ENCODE peak calls at places on chromosomes 13 and 19, in nine cellular contexts. One of them, this sample, is unnamed.
A peak's percentile ranks its signal among the peaks of the same experiment; 100 is the strongest.

GRCh38 chr13:93867481-93867880 is 612.0 kb downstream of the DCT start:
- DNase-seq in spleen: no peak
- DNase-seq in pancreas: no peak
- DNase-seq in AG04450: peak; percentile 81
- DNase-seq in ascending aorta: no peak
- DNase-seq in heart left ventricle: no peak
- DNase-seq in hepatocyte: no peak
- DNase-seq in GM23338: no peak
- DNase-seq in suprapubic skin: no peak
- DNase-seq in this sample: no peak

GRCh38 chr19:18457478-18458331 is 19.8 kb upstream of the ISYNA1 start:
- DNase-seq in spleen: no peak
- DNase-seq in pancreas: no peak
- DNase-seq in AG04450: no peak
- DNase-seq in ascending aorta: no peak
- DNase-seq in heart left ventricle: no peak
- DNase-seq in hepatocyte: no peak
- DNase-seq in GM23338: no peak
- DNase-seq in suprapubic skin: no peak
- DNase-seq in this sample: no peak

GRCh38 chr19:35612224-35612558 is 344 bp upstream of the HAUS5 start:
- DNase-seq in spleen: no peak
- DNase-seq in pancreas: no peak
- DNase-seq in AG04450: no peak
- DNase-seq in ascending aorta: no peak
- DNase-seq in heart left ventricle: no peak
- DNase-seq in hepatocyte: no peak
- DNase-seq in GM23338: no peak
- DNase-seq in suprapubic skin: no peak
- DNase-seq in this sample: no peak

GRCh38 chr19:5090780-5091575 is 122.1 kb downstream of the KDM4B start:
- DNase-seq in spleen: no peak
- DNase-seq in pancreas: no peak
- DNase-seq in AG04450: no peak
- DNase-seq in ascending aorta: peak; percentile 73
- DNase-seq in heart left ventricle: peak; percentile 73
- DNase-seq in hepatocyte: peak; percentile 87
- DNase-seq in GM23338: no peak
- DNase-seq in suprapubic skin: no peak
- DNase-seq in this sample: peak; percentile 84

GRCh38 chr13:83878691-83879410 is 3.4 kb downstream of the SLITRK1 start:
- DNase-seq in spleen: peak; percentile 54
- DNase-seq in pancreas: no peak
- DNase-seq in AG04450: no peak
- DNase-seq in ascending aorta: no peak
- DNase-seq in heart left ventricle: no peak
- DNase-seq in hepatocyte: no peak
- DNase-seq in GM23338: peak; percentile 67
- DNase-seq in suprapubic skin: no peak
- DNase-seq in this sample: no peak

GRCh38 chr13:75170321-75170720 is 311.6 kb downstream of the TBC1D4 start:
- DNase-seq in spleen: no peak
- DNase-seq in pancreas: no peak
- DNase-seq in AG04450: no peak
- DNase-seq in ascending aorta: no peak
- DNase-seq in heart left ventricle: no peak
- DNase-seq in hepatocyte: no peak
- DNase-seq in GM23338: no peak
- DNase-seq in suprapubic skin: no peak
- DNase-seq in this sample: no peak

GRCh38 chr13:40812724-40813445 is 23.5 kb downstream of the SLC25A15 start:
- DNase-seq in spleen: no peak
- DNase-seq in pancreas: no peak
- DNase-seq in AG04450: peak; percentile 16
- DNase-seq in ascending aorta: no peak
- DNase-seq in heart left ventricle: no peak
- DNase-seq in hepatocyte: no peak
- DNase-seq in GM23338: no peak
- DNase-seq in suprapubic skin: no peak
- DNase-seq in this sample: no peak

GRCh38 chr13:72194531-72194930 is 327.5 kb upstream of the DACH1 start:
- DNase-seq in spleen: no peak
- DNase-seq in pancreas: peak; percentile 16
- DNase-seq in AG04450: no peak
- DNase-seq in ascending aorta: no peak
- DNase-seq in heart left ventricle: peak; percentile 22
- DNase-seq in hepatocyte: peak; percentile 18
- DNase-seq in GM23338: no peak
- DNase-seq in suprapubic skin: no peak
- DNase-seq in this sample: no peak

GRCh38 chr13:103803349-103803748 is 737.1 kb upstream of the SLC10A2 start:
- DNase-seq in spleen: no peak
- DNase-seq in pancreas: no peak
- DNase-seq in AG04450: no peak
- DNase-seq in ascending aorta: no peak
- DNase-seq in heart left ventricle: no peak
- DNase-seq in hepatocyte: no peak
- DNase-seq in GM23338: no peak
- DNase-seq in suprapubic skin: no peak
- DNase-seq in this sample: no peak

GRCh38 chr19:55304279-55304978 is 20.6 kb downstream of the BRSK1 start:
- DNase-seq in spleen: no peak
- DNase-seq in pancreas: no peak
- DNase-seq in AG04450: no peak
- DNase-seq in ascending aorta: no peak
- DNase-seq in heart left ventricle: peak; percentile 63
- DNase-seq in hepatocyte: peak; percentile 44
- DNase-seq in GM23338: peak; percentile 92
- DNase-seq in suprapubic skin: no peak
- DNase-seq in this sample: no peak

GRCh38 chr13:107765724-107766436 is 449.5 kb downstream of the LIG4 start:
- DNase-seq in spleen: no peak
- DNase-seq in pancreas: no peak
- DNase-seq in AG04450: no peak
- DNase-seq in ascending aorta: no peak
- DNase-seq in heart left ventricle: no peak
- DNase-seq in hepatocyte: no peak
- DNase-seq in GM23338: no peak
- DNase-seq in suprapubic skin: no peak
- DNase-seq in this sample: no peak

GRCh38 chr13:50125556-50126377 is 110.5 kb downstream of the KCNRG start:
- DNase-seq in spleen: peak; percentile 98
- DNase-seq in pancreas: peak; percentile 96
- DNase-seq in AG04450: peak; percentile 66
- DNase-seq in ascending aorta: peak; percentile 96
- DNase-seq in heart left ventricle: peak; percentile 96
- DNase-seq in hepatocyte: peak; percentile 96
- DNase-seq in GM23338: peak; percentile 91
- DNase-seq in suprapubic skin: peak; percentile 96
- DNase-seq in this sample: peak; percentile 92

GRCh38 chr13:33355470-33355869 is 69.9 kb upstream of the STARD13 start:
- DNase-seq in spleen: no peak
- DNase-seq in pancreas: no peak
- DNase-seq in AG04450: no peak
- DNase-seq in ascending aorta: no peak
- DNase-seq in heart left ventricle: peak; percentile 21
- DNase-seq in hepatocyte: no peak
- DNase-seq in GM23338: no peak
- DNase-seq in suprapubic skin: no peak
- DNase-seq in this sample: no peak

DNA sequence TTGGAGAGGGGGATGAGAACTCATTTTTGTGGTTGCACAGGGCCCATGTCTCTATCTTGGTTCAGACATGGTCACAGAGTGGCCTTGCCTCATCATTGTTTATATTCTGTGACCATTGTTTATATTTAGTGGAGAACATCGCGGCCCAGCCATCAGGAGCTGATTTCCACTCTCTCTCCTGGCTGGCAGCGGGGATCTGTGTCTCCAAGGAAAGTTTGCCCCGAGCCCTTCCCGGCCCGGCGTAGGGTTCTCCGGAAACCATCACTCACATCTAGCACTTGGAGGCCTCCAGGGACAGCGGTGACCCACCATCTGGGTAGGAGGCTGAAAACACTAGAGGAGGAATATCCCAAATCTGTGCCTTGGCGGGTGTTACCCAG is 822 bp upstream of the ZNF358 start:
- DNase-seq in spleen: no peak
- DNase-seq in pancreas: no peak
- DNase-seq in AG04450: no peak
- DNase-seq in ascending aorta: peak; percentile 94
- DNase-seq in heart left ventricle: peak; percentile 59
- DNase-seq in hepatocyte: peak; percentile 36
- DNase-seq in GM23338: no peak
- DNase-seq in suprapubic skin: no peak
- DNase-seq in this sample: peak; percentile 14
- H3K4me3 ChIP-seq in spleen: no peak overlapping the region
- H3K4me3 ChIP-seq in pancreas: no peak overlapping the region
- H3K4me3 ChIP-seq in AG04450: peak overlapping the region; percentile 67
- H3K4me3 ChIP-seq in ascending aorta: peak overlapping the region; percentile 97
- H3K4me3 ChIP-seq in heart left ventricle: peak overlapping the region; percentile 47
- H3K4me3 ChIP-seq in hepatocyte: no peak overlapping the region
- H3K4me3 ChIP-seq in GM23338: peak overlapping the region; percentile 54
- H3K4me3 ChIP-seq in suprapubic skin: peak overlapping the region; percentile 66
- H3K4me3 ChIP-seq in this sample: peak overlapping the region; percentile 57

GRCh38 chr19:14138576-14139265 is 2.3 kb upstream of the ASF1B start:
- DNase-seq in spleen: no peak
- DNase-seq in pancreas: no peak
- DNase-seq in AG04450: no peak
- DNase-seq in ascending aorta: no peak
- DNase-seq in heart left ventricle: no peak
- DNase-seq in hepatocyte: no peak
- DNase-seq in GM23338: no peak
- DNase-seq in suprapubic skin: no peak
- DNase-seq in this sample: no peak

GRCh38 chr19:14139944-14140343 is 3.6 kb upstream of the ASF1B start:
- DNase-seq in spleen: no peak
- DNase-seq in pancreas: no peak
- DNase-seq in AG04450: no peak
- DNase-seq in ascending aorta: no peak
- DNase-seq in heart left ventricle: peak; percentile 67
- DNase-seq in hepatocyte: no peak
- DNase-seq in GM23338: no peak
- DNase-seq in suprapubic skin: no peak
- DNase-seq in this sample: no peak

GRCh38 chr19:14141041-14141440 is 4.7 kb upstream of the ASF1B start:
- DNase-seq in spleen: no peak
- DNase-seq in pancreas: no peak
- DNase-seq in AG04450: no peak
- DNase-seq in ascending aorta: no peak
- DNase-seq in heart left ventricle: no peak
- DNase-seq in hepatocyte: no peak
- DNase-seq in GM23338: no peak
- DNase-seq in suprapubic skin: no peak
- DNase-seq in this sample: no peak

GRCh38 chr19:14145381-14145780 is 9.0 kb upstream of the ASF1B start:
- DNase-seq in spleen: no peak
- DNase-seq in pancreas: no peak
- DNase-seq in AG04450: no peak
- DNase-seq in ascending aorta: no peak
- DNase-seq in heart left ventricle: no peak
- DNase-seq in hepatocyte: no peak
- DNase-seq in GM23338: no peak
- DNase-seq in suprapubic skin: no peak
- DNase-seq in this sample: no peak

DNA sequence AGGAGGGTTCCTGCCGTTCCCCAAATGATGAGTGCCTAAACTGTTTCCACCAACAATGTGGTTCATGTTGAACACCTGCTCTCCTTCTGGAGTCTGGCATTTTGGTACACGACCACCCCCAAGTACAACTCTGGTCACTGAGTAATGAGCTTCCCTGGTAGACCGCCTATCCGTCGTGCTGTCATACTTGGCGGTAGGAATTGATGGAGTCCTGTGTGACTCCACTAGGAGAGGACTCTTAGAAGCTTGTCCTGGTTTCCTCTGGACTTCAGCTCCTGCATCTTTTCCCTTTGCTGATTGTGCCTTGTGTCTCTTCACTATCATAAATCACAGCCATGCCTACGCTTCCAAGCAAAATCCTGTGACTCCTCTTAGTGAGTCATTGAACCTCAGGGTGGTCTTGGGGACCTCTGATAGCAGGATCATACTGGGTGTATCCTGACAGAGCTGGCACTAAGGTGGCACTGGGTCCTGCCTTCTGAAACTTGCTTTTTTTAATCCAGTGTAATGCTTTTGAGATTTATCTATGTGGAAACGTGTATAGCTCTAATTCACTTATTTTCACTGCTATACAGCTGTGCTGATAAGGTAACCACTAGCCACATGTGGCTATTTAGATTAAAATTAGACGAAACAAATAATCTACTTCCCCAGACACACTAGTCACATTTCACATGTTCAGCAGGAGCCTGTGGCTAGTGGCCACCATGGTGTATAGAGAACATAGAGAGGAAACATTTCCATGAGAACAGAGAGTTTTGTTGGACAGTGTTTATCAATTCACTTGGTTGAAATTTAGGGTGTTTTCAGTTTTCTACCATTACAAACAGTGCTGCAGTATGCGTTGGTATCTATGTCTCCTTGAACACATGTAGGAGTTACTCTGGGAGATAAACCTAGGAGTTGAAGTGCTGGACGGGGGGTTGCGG is 6.1 kb upstream of the ASF1B start:
- DNase-seq in spleen: no peak
- DNase-seq in pancreas: no peak
- DNase-seq in AG04450: no peak
- DNase-seq in ascending aorta: no peak
- DNase-seq in heart left ventricle: no peak
- DNase-seq in hepatocyte: no peak
- DNase-seq in GM23338: no peak
- DNase-seq in suprapubic skin: no peak
- DNase-seq in this sample: no peak
- H3K27ac ChIP-seq in spleen: no peak overlapping the region
- H3K27ac ChIP-seq in pancreas: no peak overlapping the region
- H3K27ac ChIP-seq in AG04450: no peak overlapping the region
- H3K27ac ChIP-seq in ascending aorta: no peak overlapping the region
- H3K27ac ChIP-seq in heart left ventricle: no peak overlapping the region
- H3K27ac ChIP-seq in hepatocyte: no peak overlapping the region
- H3K27ac ChIP-seq in GM23338: no peak overlapping the region
- H3K27ac ChIP-seq in suprapubic skin: no peak overlapping the region
- H3K27ac ChIP-seq in this sample: no peak overlapping the region

DNA sequence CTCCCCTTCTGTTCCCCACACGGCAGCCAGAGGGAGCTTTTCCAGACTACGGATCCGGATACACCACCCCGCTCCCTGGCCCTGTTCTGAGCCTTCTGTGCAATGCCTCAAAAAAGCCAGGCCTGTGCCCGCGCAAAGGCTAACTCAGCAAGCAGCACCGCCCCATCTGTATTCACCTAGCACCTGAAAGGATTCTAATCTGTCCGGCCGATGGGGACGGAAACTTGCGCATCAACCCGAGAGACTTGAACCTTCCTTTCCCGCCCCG is 589 bp downstream of the ZBTB45 start:
- DNase-seq in spleen: no peak
- DNase-seq in pancreas: peak; percentile 53
- DNase-seq in AG04450: no peak
- DNase-seq in ascending aorta: peak; percentile 78
- DNase-seq in heart left ventricle: peak; percentile 76
- DNase-seq in hepatocyte: peak; percentile 90
- DNase-seq in GM23338: peak; percentile 92
- DNase-seq in suprapubic skin: peak; percentile 80
- DNase-seq in this sample: peak; percentile 54
- TF ChIP-seq CTCF in spleen: peak; percentile 68
- TF ChIP-seq CTCF in pancreas: no peak
- TF ChIP-seq CTCF in AG04450: peak; percentile 85
- TF ChIP-seq CTCF in ascending aorta: no peak
- TF ChIP-seq CTCF in heart left ventricle: peak; percentile 61
- TF ChIP-seq CTCF in hepatocyte: peak; percentile 65
- TF ChIP-seq CTCF in GM23338: peak; percentile 78
- TF ChIP-seq CTCF in suprapubic skin: no peak
- TF ChIP-seq CTCF in this sample: no peak

GRCh38 chr13:111876506-111876905 is 190.4 kb upstream of the SOX1 start:
- DNase-seq in spleen: no peak
- DNase-seq in pancreas: no peak
- DNase-seq in AG04450: no peak
- DNase-seq in ascending aorta: no peak
- DNase-seq in heart left ventricle: no peak
- DNase-seq in hepatocyte: no peak
- DNase-seq in GM23338: no peak
- DNase-seq in suprapubic skin: no peak
- DNase-seq in this sample: no peak
- H3K4me3 ChIP-seq in spleen: no peak overlapping the region
- H3K4me3 ChIP-seq in pancreas: no peak overlapping the region
- H3K4me3 ChIP-seq in AG04450: no peak overlapping the region
- H3K4me3 ChIP-seq in ascending aorta: no peak overlapping the region
- H3K4me3 ChIP-seq in heart left ventricle: no peak overlapping the region
- H3K4me3 ChIP-seq in hepatocyte: no peak overlapping the region
- H3K4me3 ChIP-seq in GM23338: no peak overlapping the region
- H3K4me3 ChIP-seq in suprapubic skin: no peak overlapping the region
- H3K4me3 ChIP-seq in this sample: no peak overlapping the region